ENCODE peak calls at places on chromosome 18, in five cellular contexts. One of them, this sample, is unnamed.

GRCh38 chr18:11995445-11996189 is 14.3 kb downstream of the IMPA2 start:
- DNase-seq in esophagus squamous epithelium: no peak
- DNase-seq in lower leg skin: peak; percentile 70
- DNase-seq in body of pancreas: peak; percentile 87
- DNase-seq in A549: peak; percentile 63
- DNase-seq in this sample: peak; percentile 83

GRCh38 chr18:56921888-56922480 is 224.9 kb upstream of the BOD1L2 start:
- DNase-seq in esophagus squamous epithelium: no peak
- DNase-seq in lower leg skin: no peak
- DNase-seq in body of pancreas: no peak
- DNase-seq in A549: no peak
- DNase-seq in this sample: no peak

GRCh38 chr18:58785171-58785805 is 79.4 kb upstream of the ZNF532 start:
- DNase-seq in esophagus squamous epithelium: no peak
- DNase-seq in lower leg skin: peak; percentile 49
- DNase-seq in body of pancreas: peak; percentile 21
- DNase-seq in A549: peak; percentile 61
- DNase-seq in this sample: no peak

GRCh38 chr18:55252053-55252675 is 292.9 kb upstream of the CCDC68 start:
- DNase-seq in esophagus squamous epithelium: no peak
- DNase-seq in lower leg skin: no peak
- DNase-seq in body of pancreas: no peak
- DNase-seq in A549: no peak
- DNase-seq in this sample: no peak

GRCh38 chr18:45197526-45197970 is 417.7 kb upstream of the SLC14A2 start:
- DNase-seq in esophagus squamous epithelium: no peak
- DNase-seq in lower leg skin: no peak
- DNase-seq in body of pancreas: no peak
- DNase-seq in A549: no peak
- DNase-seq in this sample: peak; percentile 49

GRCh38 chr18:49098386-49098785 is 147.6 kb upstream of the SMAD7 start:
- DNase-seq in esophagus squamous epithelium: no peak
- DNase-seq in lower leg skin: no peak
- DNase-seq in body of pancreas: no peak
- DNase-seq in A549: no peak
- DNase-seq in this sample: no peak

GRCh38 chr18:58269931-58270330 is 225.9 kb downstream of the NEDD4L start:
- DNase-seq in esophagus squamous epithelium: no peak
- DNase-seq in lower leg skin: no peak
- DNase-seq in body of pancreas: peak; percentile 57
- DNase-seq in A549: no peak
- DNase-seq in this sample: no peak

GRCh38 chr18:80234398-80234797 is 12.9 kb downstream of the PARD6G start:
- DNase-seq in esophagus squamous epithelium: no peak
- DNase-seq in lower leg skin: no peak
- DNase-seq in body of pancreas: no peak
- DNase-seq in A549: no peak
- DNase-seq in this sample: no peak

GRCh38 chr18:62128157-62128556 is 58.7 kb downstream of the PIGN start:
- DNase-seq in esophagus squamous epithelium: no peak
- DNase-seq in lower leg skin: no peak
- DNase-seq in body of pancreas: no peak
- DNase-seq in A549: no peak
- DNase-seq in this sample: no peak

GRCh38 chr18:26460449-26461091 is 87.8 kb downstream of the KCTD1 start:
- DNase-seq in esophagus squamous epithelium: no peak
- DNase-seq in lower leg skin: no peak
- DNase-seq in body of pancreas: peak; percentile 36
- DNase-seq in A549: no peak
- DNase-seq in this sample: no peak

GRCh38 chr18:36769611-36770314 is 59.0 kb downstream of the TPGS2 start:
- DNase-seq in esophagus squamous epithelium: no peak
- DNase-seq in lower leg skin: no peak
- DNase-seq in body of pancreas: peak; percentile 60
- DNase-seq in A549: peak; percentile 22
- DNase-seq in this sample: peak; percentile 26

GRCh38 chr18:2697184-2697583 is 41.7 kb downstream of the SMCHD1 start:
- DNase-seq in esophagus squamous epithelium: no peak
- DNase-seq in lower leg skin: no peak
- DNase-seq in body of pancreas: no peak
- DNase-seq in A549: no peak
- DNase-seq in this sample: no peak
- TF ChIP-seq POLR2A in esophagus squamous epithelium: no peak
- TF ChIP-seq POLR2A in lower leg skin: no peak
- TF ChIP-seq POLR2A in body of pancreas: no peak
- TF ChIP-seq POLR2A in A549: no peak
- TF ChIP-seq POLR2A in this sample: no peak

GRCh38 chr18:76494181-76494540 is 881 bp downstream of the ZNF516 start:
- DNase-seq in esophagus squamous epithelium: no peak
- DNase-seq in lower leg skin: no peak
- DNase-seq in body of pancreas: peak; percentile 42
- DNase-seq in A549: peak; percentile 21
- DNase-seq in this sample: peak; percentile 87

GRCh38 chr18:76494541-76495403 is at the start of gene ZNF516:
- DNase-seq in esophagus squamous epithelium: no peak
- DNase-seq in lower leg skin: no peak
- DNase-seq in body of pancreas: peak; percentile 60
- DNase-seq in A549: peak; percentile 11
- DNase-seq in this sample: peak; percentile 82

GRCh38 chr18:76493213-76494107 is 1.6 kb downstream of the ZNF516 start:
- DNase-seq in esophagus squamous epithelium: no peak
- DNase-seq in lower leg skin: no peak
- DNase-seq in body of pancreas: peak; percentile 40
- DNase-seq in A549: peak; percentile 54
- DNase-seq in this sample: peak; percentile 65

GRCh38 chr18:76496200-76496890 is 1.3 kb upstream of the ZNF516 start:
- DNase-seq in esophagus squamous epithelium: no peak
- DNase-seq in lower leg skin: peak; percentile 67
- DNase-seq in body of pancreas: peak; percentile 64
- DNase-seq in A549: no peak
- DNase-seq in this sample: peak; percentile 89

GRCh38 chr18:76495435-76496199 is 575 bp upstream of the ZNF516 start:
- DNase-seq in esophagus squamous epithelium: no peak
- DNase-seq in lower leg skin: peak; percentile 56
- DNase-seq in body of pancreas: peak; percentile 36
- DNase-seq in A549: peak; percentile 7
- DNase-seq in this sample: peak; percentile 86
- TF ChIP-seq POLR2A in esophagus squamous epithelium: peak; percentile 71
- TF ChIP-seq POLR2A in lower leg skin: no peak
- TF ChIP-seq POLR2A in body of pancreas: no peak
- TF ChIP-seq POLR2A in A549: no peak
- TF ChIP-seq POLR2A in this sample: peak; percentile 69

GRCh38 chr18:24138281-24138883 is 480 bp upstream of the CABYR start:
- DNase-seq in esophagus squamous epithelium: no peak
- DNase-seq in lower leg skin: no peak
- DNase-seq in body of pancreas: no peak
- DNase-seq in A549: no peak
- DNase-seq in this sample: no peak

GRCh38 chr18:24136967-24137373 is 1.9 kb upstream of the CABYR start:
- DNase-seq in esophagus squamous epithelium: no peak
- DNase-seq in lower leg skin: no peak
- DNase-seq in body of pancreas: no peak
- DNase-seq in A549: no peak
- DNase-seq in this sample: no peak

GRCh38 chr18:24142376-24142775 is 3.5 kb downstream of the CABYR start:
- DNase-seq in esophagus squamous epithelium: no peak
- DNase-seq in lower leg skin: no peak
- DNase-seq in body of pancreas: no peak
- DNase-seq in A549: no peak
- DNase-seq in this sample: no peak

GRCh38 chr18:24140697-24141096 is 1.8 kb downstream of the CABYR start:
- DNase-seq in esophagus squamous epithelium: no peak
- DNase-seq in lower leg skin: no peak
- DNase-seq in body of pancreas: no peak
- DNase-seq in A549: no peak
- DNase-seq in this sample: no peak

GRCh38 chr18:24138884-24139616 is at the start of gene CABYR:
- DNase-seq in esophagus squamous epithelium: no peak
- DNase-seq in lower leg skin: peak; percentile 55
- DNase-seq in body of pancreas: peak; percentile 58
- DNase-seq in A549: peak; percentile 58
- DNase-seq in this sample: peak; percentile 53
- TF ChIP-seq POLR2A in esophagus squamous epithelium: peak; percentile 51
- TF ChIP-seq POLR2A in lower leg skin: no peak
- TF ChIP-seq POLR2A in body of pancreas: no peak
- TF ChIP-seq POLR2A in A549: peak; percentile 98
- TF ChIP-seq POLR2A in this sample: no peak

DNA sequence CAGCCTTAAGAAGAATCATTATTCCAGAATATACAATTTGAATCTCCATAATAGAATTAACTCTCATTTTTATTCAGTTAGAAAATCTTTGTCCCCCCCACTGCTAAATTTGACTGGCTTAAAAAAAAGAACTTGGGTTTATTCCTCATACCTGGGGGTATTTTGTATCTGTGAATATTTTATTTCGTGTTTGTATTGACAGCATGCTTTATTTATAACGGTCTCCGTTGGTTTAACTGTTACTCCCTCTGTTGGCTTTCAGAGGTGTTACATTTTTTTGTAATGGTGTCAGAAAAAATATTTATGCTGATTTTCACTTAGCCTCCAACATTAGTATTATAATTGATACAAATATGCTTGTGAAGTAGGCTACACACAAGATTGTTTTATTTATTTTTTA is 109.1 kb downstream of the HAUS1 start:
- DNase-seq in esophagus squamous epithelium: no peak
- DNase-seq in lower leg skin: no peak
- DNase-seq in body of pancreas: no peak
- DNase-seq in A549: peak; percentile 40
- DNase-seq in this sample: no peak
- TF ChIP-seq POLR2A in esophagus squamous epithelium: no peak
- TF ChIP-seq POLR2A in lower leg skin: no peak
- TF ChIP-seq POLR2A in body of pancreas: no peak
- TF ChIP-seq POLR2A in A549: no peak
- TF ChIP-seq POLR2A in this sample: no peak

GRCh38 chr18:8610442-8610801 is 1.2 kb downstream of the RAB12 start:
- DNase-seq in esophagus squamous epithelium: no peak
- DNase-seq in lower leg skin: no peak
- DNase-seq in body of pancreas: peak; percentile 30
- DNase-seq in A549: no peak
- DNase-seq in this sample: peak; percentile 40
- TF ChIP-seq POLR2A in esophagus squamous epithelium: no peak
- TF ChIP-seq POLR2A in lower leg skin: no peak
- TF ChIP-seq POLR2A in body of pancreas: no peak
- TF ChIP-seq POLR2A in A549: no peak
- TF ChIP-seq POLR2A in this sample: no peak

GRCh38 chr18:74597662-74598349 is at the start of gene ZNF407:
- DNase-seq in esophagus squamous epithelium: peak; percentile 56
- DNase-seq in lower leg skin: peak; percentile 87
- DNase-seq in body of pancreas: peak; percentile 87
- DNase-seq in A549: peak; percentile 57
- DNase-seq in this sample: peak; percentile 92
- TF ChIP-seq POLR2A in esophagus squamous epithelium: peak; percentile 14
- TF ChIP-seq POLR2A in lower leg skin: peak; percentile 3
- TF ChIP-seq POLR2A in body of pancreas: peak; percentile 25
- TF ChIP-seq POLR2A in A549: no peak
- TF ChIP-seq POLR2A in this sample: no peak

DNA sequence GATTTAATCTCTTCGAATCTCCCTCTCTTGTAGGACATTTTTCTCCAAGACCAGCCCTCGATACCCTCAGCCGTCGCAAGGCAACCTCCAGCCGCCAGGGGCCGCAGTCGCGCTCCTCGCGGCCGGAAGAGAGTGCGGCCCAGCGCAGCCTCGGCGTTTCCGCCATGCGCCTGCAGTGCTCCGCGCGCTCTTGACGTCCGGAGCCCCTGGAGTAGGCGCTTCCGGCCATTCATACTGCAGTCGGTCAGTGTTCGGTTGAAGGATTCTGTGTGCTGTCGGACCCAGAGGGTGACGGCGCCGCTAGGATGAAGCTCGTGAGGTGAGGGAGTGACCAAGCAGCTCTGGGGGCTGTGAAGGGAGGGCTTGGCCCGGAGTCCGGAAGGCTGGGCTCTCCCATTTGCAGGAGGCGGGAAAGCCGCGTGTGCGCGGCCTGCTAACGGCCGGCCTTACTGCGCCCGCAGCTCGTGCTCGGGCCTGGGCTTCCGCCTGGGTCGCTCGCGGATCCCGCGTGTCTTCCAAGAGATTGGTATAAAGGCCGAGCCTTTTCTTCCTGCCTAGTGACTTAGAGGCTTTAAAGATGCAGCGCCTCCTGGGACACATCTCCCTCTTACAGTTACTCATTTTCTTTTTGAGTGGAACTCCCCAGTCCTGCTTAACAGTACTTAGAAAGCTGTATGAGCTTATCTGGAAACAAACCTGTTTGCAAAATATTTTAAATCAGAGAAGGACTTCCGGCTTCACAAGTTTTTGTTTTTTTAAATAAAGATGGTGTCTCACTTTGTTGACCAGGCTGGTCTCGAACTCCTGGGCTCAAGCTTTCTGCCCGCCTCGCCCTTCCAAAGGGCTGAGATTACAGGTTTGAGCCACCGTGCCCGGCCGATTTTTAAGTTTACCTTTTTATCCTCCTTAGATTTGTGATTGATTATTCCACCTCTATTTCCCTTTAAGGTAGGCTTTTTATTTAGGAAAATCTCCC is at the start of gene SNRPD1:
- DNase-seq in esophagus squamous epithelium: peak; percentile 19
- DNase-seq in lower leg skin: peak; percentile 68
- DNase-seq in body of pancreas: peak; percentile 89
- DNase-seq in A549: peak; percentile 78
- DNase-seq in this sample: peak; percentile 95
- TF ChIP-seq POLR2A in esophagus squamous epithelium: peak; percentile 30
- TF ChIP-seq POLR2A in lower leg skin: no peak
- TF ChIP-seq POLR2A in body of pancreas: peak; percentile 7
- TF ChIP-seq POLR2A in A549: peak; percentile 68
- TF ChIP-seq POLR2A in this sample: peak; percentile 83

DNA sequence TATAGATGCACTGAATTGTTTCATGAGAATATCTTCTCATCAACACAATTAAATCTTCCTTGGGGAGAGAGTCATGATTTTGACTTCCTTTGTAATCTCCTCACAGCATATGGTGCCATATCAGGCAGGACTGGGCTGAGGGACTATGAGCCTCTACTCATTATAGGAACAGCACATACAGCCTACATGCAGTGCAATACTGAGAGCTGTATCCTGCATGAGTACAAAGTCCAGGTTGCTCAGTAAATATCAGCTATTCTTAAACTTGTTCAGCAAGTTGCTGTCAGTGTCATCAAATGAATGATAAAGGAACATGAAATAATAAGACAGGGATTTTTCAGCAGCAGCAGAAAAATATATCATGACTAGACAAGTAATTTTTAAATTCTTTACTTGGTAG is 10.8 kb downstream of the DLGAP1 start:
- DNase-seq in esophagus squamous epithelium: no peak
- DNase-seq in lower leg skin: no peak
- DNase-seq in body of pancreas: no peak
- DNase-seq in A549: no peak
- DNase-seq in this sample: no peak
- TF ChIP-seq POLR2A in esophagus squamous epithelium: no peak
- TF ChIP-seq POLR2A in lower leg skin: no peak
- TF ChIP-seq POLR2A in body of pancreas: no peak
- TF ChIP-seq POLR2A in A549: no peak
- TF ChIP-seq POLR2A in this sample: no peak

GRCh38 chr18:10453885-10454772 is at the start of gene APCDD1:
- DNase-seq in esophagus squamous epithelium: no peak
- DNase-seq in lower leg skin: peak; percentile 65
- DNase-seq in body of pancreas: peak; percentile 75
- DNase-seq in A549: peak; percentile 7
- DNase-seq in this sample: peak; percentile 57
- TF ChIP-seq POLR2A in esophagus squamous epithelium: peak; percentile 67
- TF ChIP-seq POLR2A in lower leg skin: peak; percentile 24
- TF ChIP-seq POLR2A in body of pancreas: peak; percentile 27
- TF ChIP-seq POLR2A in A549: no peak
- TF ChIP-seq POLR2A in this sample: no peak